ENCODE peak calls at places on chromosomes 7 and 10, in eight cellular contexts. P is AG08395; C is WTC11; M is NK-92 treated with Interleukin-12 subunit alpha and Interleukin-12 subunit beta, amount 100 ng/mL, for 24 hours; W is stimulated activated CD4-positive, alpha-beta T cell treated with anti-CD3 and anti-CD28 coated beads, Interleukin-4, amount 100 ng/mL, for 4 hours; D is stimulated activated CD8-positive, alpha-beta memory T cell treated with anti-CD3 and anti-CD28 coated beads, Interleukin-12 subunit alpha, Interleukin-12 subunit beta, amount 100 ng/mL, for 4 hours; N is A549; X is 8988T. Z is an unnamed sample.

GRCh38 chr10:80172896-80173295 is 32.4 kb downstream of the ANXA11 start:
- DNase-seq in P (no peak), C (no peak), M (no peak), W (no peak), D (no peak), N (no peak), X (no peak), Z (peak)

GRCh38 chr10:87619705-87620104 is 40.0 kb upstream of the PAPSS2 start:
- DNase-seq in P (peak), C (no peak), M (no peak), W (no peak), D (no peak), N (no peak), X (no peak), Z (no peak)

GRCh38 chr10:130193493-130194193 is 57.5 kb downstream of the GLRX3 start:
- DNase-seq in P (no peak), C (no peak), M (no peak), W (no peak), D (no peak), N (no peak), X (no peak), Z (no peak)

GRCh38 chr10:75229961-75230360 is 5.8 kb downstream of the COMTD1 start:
- DNase-seq in P (no peak), C (no peak), M (no peak), W (no peak), D (no peak), N (no peak), X (no peak), Z (no peak)

GRCh38 chr7:151121380-151122170 is 35.3 kb downstream of the AGAP3 start:
- DNase-seq in P (no peak), C (no peak), M (no peak), W (no peak), D (no peak), N (no peak), X (no peak), Z (no peak)

GRCh38 chr10:132307823-132308587 is at the start of gene STK32C:
- DNase-seq in P (peak), C (peak), M (no peak), W (peak), D (peak), N (peak), X (peak), Z (peak)

GRCh38 chr7:134355925-134356324 is 39.2 kb upstream of the SLC35B4 start:
- DNase-seq in P (peak), C (no peak), M (no peak), W (no peak), D (no peak), N (no peak), X (no peak), Z (no peak)

GRCh38 chr10:102118867-102119266 is 1.3 kb downstream of the LDB1 start:
- DNase-seq in P (no peak), C (no peak), M (no peak), W (no peak), D (no peak), N (no peak), X (no peak), Z (no peak)

GRCh38 chr7:33156441-33156840 is 27.1 kb downstream of the BBS9 start:
- DNase-seq in P (no peak), C (no peak), M (no peak), W (no peak), D (no peak), N (no peak), X (no peak), Z (no peak)

GRCh38 chr7:27922907-27923306 is 182.9 kb downstream of the TAX1BP1 start:
- DNase-seq in P (no peak), C (no peak), M (no peak), W (no peak), D (no peak), N (no peak), X (no peak), Z (no peak)

GRCh38 chr10:84405662-84406061 is 77.3 kb downstream of the CCSER2 start:
- DNase-seq in P (no peak), C (no peak), M (no peak), W (no peak), D (no peak), N (no peak), X (no peak), Z (no peak)

GRCh38 chr10:2978111-2978510 is 89.2 kb upstream of the PFKP start:
- DNase-seq in P (peak), C (no peak), M (no peak), W (no peak), D (no peak), N (peak), X (peak), Z (peak)

GRCh38 chr7:18570890-18571478 is 75.4 kb downstream of the HDAC9 start:
- DNase-seq in P (peak), C (no peak), M (no peak), W (no peak), D (no peak), N (peak), X (no peak), Z (peak)

Z was measured in NCI-H510A treated with DMSO at 0.1 percent for 48 hours.